ENCODE peak calls at places on chromosomes 3 and 15, in six cellular contexts. W, S, D, N, P and T are unnamed samples.

GRCh38 chr15:101406014-101406413 is 83.5 kb downstream of the PCSK6 start:
- DNase-seq in W (no peak), S (no peak), D (no peak), N (no peak), P (no peak), T (no peak)

GRCh38 chr15:65263313-65263712 is 23.4 kb downstream of the PARP16 start:
- DNase-seq in W (no peak), S (no peak), D (no peak), N (no peak), P (no peak), T (no peak)

GRCh38 chr3:126654571-126655393 is at the start of gene TXNRD3:
- DNase-seq in W (peak; percentile 78), S (peak; percentile 74), D (no peak), N (peak; percentile 86), P (peak; percentile 60), T (no peak)

GRCh38 chr3:166837535-166837934 is 542.6 kb downstream of the ZBBX start:
- DNase-seq in W (peak; percentile 75), S (peak; percentile 51), D (peak; percentile 33), N (no peak), P (no peak), T (no peak)

GRCh38 chr3:9088431-9089353 is 125.4 kb upstream of the RAD18 start:
- DNase-seq in W (no peak), S (no peak), D (peak; percentile 18), N (peak; percentile 26), P (peak; percentile 20), T (no peak)

GRCh38 chr3:41251593-41251992 is 52.3 kb downstream of the CTNNB1 start:
- DNase-seq in W (no peak), S (no peak), D (no peak), N (no peak), P (no peak), T (no peak)

GRCh38 chr3:179297971-179298725 is 24.7 kb upstream of the ZNF639 start:
- DNase-seq in W (no peak), S (no peak), D (no peak), N (no peak), P (no peak), T (no peak)

GRCh38 chr3:14915636-14916222 is 31.7 kb upstream of the NR2C2 start:
- DNase-seq in W (no peak), S (no peak), D (no peak), N (peak; percentile 11), P (no peak), T (no peak)

GRCh38 chr3:147162743-147163142 is 243.6 kb downstream of the ZIC4 start:
- DNase-seq in W (no peak), S (no peak), D (no peak), N (no peak), P (no peak), T (no peak)

GRCh38 chr3:36730965-36731364 is 33.4 kb downstream of the DCLK3 start:
- DNase-seq in W (no peak), S (no peak), D (no peak), N (no peak), P (no peak), T (no peak)

GRCh38 chr15:44492672-44493071 is 44.3 kb upstream of the EIF3J start:
- DNase-seq in W (no peak), S (no peak), D (no peak), N (no peak), P (no peak), T (no peak)

GRCh38 chr3:174651951-174652350 is 207.2 kb upstream of the NAALADL2 start:
- DNase-seq in W (no peak), S (no peak), D (no peak), N (no peak), P (no peak), T (no peak)

GRCh38 chr15:78177447-78177873 is 28.3 kb downstream of the IDH3A start:
- DNase-seq in W (peak; percentile 89), S (peak; percentile 62), D (no peak), N (peak; percentile 51), P (peak; percentile 12), T (no peak)

GRCh38 chr3:142501004-142501926 is 53.4 kb upstream of the XRN1 start:
- DNase-seq in W (no peak), S (no peak), D (no peak), N (peak; percentile 77), P (peak; percentile 10), T (no peak)

GRCh38 chr3:8741581-8742355 is 8.2 kb downstream of the CAV3 start:
- DNase-seq in W (peak; percentile 85), S (peak; percentile 79), D (no peak), N (peak; percentile 85), P (no peak), T (no peak)

GRCh38 chr3:16048435-16049318 is 125.8 kb upstream of the GALNT15 start:
- DNase-seq in W (peak; percentile 82), S (peak; percentile 65), D (peak; percentile 68), N (peak; percentile 86), P (peak; percentile 78), T (peak; percentile 24)

GRCh38 chr3:114404590-114404989 is 110.8 kb downstream of the TIGIT start:
- DNase-seq in W (no peak), S (no peak), D (no peak), N (peak; percentile 70), P (peak; percentile 9), T (no peak)

GRCh38 chr15:88398011-88398410 is 69.2 kb downstream of the MRPL46 start:
- DNase-seq in W (no peak), S (peak; percentile 18), D (no peak), N (no peak), P (no peak), T (no peak)

GRCh38 chr15:61188168-61188567 is 40.9 kb downstream of the RORA start:
- DNase-seq in W (no peak), S (no peak), D (no peak), N (no peak), P (no peak), T (no peak)

GRCh38 chr15:44298878-44299277 is 10.4 kb downstream of the GOLM2 start:
- DNase-seq in W (peak; percentile 75), S (peak; percentile 11), D (no peak), N (peak; percentile 22), P (peak; percentile 54), T (no peak)